ENCODE peak calls at places on chromosomes 13 and 19, in ten cellular contexts. J is neural crest cell, R is IMR-90, A is Caco-2, M is hepatocyte, B is astrocyte of the spinal cord, E is cardiac fibroblast, F is fibroblast of villous mesenchyme, P is lower lobe of right lung, V is coronary artery. L is an unnamed sample.

GRCh38 chr19:55687281-55688172 is 12.5 kb downstream of the EPN1 start:
- DNase-seq in M (no peak), B (no peak), A (peak; percentile 68), E (no peak), R (no peak), P (peak; percentile 41), J (no peak), V (no peak), F (no peak), L (no peak)

GRCh38 chr19:4144666-4145261 is 8.7 kb upstream of the CREB3L3 start:
- DNase-seq in A (peak; percentile 72), M (peak; percentile 75), P (no peak), E (peak; percentile 85), R (peak; percentile 43), J (no peak), V (no peak), B (no peak), F (peak; percentile 50), L (no peak)

GRCh38 chr19:39341122-39341719 is 1.0 kb upstream of the SAMD4B start:
- DNase-seq in A (peak; percentile 64), P (peak; percentile 59), J (peak; percentile 36), R (no peak), M (peak; percentile 57), F (no peak), V (peak; percentile 81), B (no peak), E (no peak), L (peak; percentile 19)

GRCh38 chr13:107866007-107866665 is 349.2 kb downstream of the LIG4 start:
- DNase-seq in R (peak; percentile 34), E (peak; percentile 29), P (no peak), J (peak; percentile 36), A (no peak), B (peak; percentile 52), F (peak; percentile 38), M (peak; percentile 48), V (no peak), L (peak; percentile 30)

GRCh38 chr13:111789011-111789410 is 277.9 kb upstream of the SOX1 start:
- DNase-seq in P (no peak), R (no peak), V (no peak), A (no peak), F (no peak), B (no peak), E (no peak), M (no peak), J (no peak), L (no peak)

GRCh38 chr13:113605461-113605860 is 20.9 kb downstream of the TFDP1 start:
- DNase-seq in F (no peak), E (no peak), R (no peak), B (no peak), P (no peak), M (no peak), V (no peak), A (no peak), J (no peak), L (no peak)

GRCh38 chr13:99150575-99151370 is 49.9 kb upstream of the UBAC2 start:
- DNase-seq in P (no peak), J (no peak), E (peak; percentile 58), B (peak; percentile 63), R (peak; percentile 27), F (peak; percentile 85), M (no peak), V (no peak), A (no peak), L (no peak)

GRCh38 chr13:27562457-27562856 is 57.9 kb downstream of the LNX2 start:
- DNase-seq in V (no peak), B (no peak), R (no peak), A (no peak), F (no peak), E (no peak), P (no peak), M (no peak), J (no peak), L (no peak)

GRCh38 chr13:31011193-31011860 is 78.9 kb downstream of the TEX26 start:
- DNase-seq in R (no peak), V (no peak), J (no peak), B (no peak), E (no peak), M (no peak), P (no peak), F (no peak), A (no peak), L (no peak)

GRCh38 chr19:14530005-14530348 is 583 bp downstream of the TECR start:
- DNase-seq in M (peak; percentile 87), F (peak; percentile 71), A (peak; percentile 95), E (no peak), B (no peak), V (no peak), P (peak; percentile 82), R (no peak), J (no peak), L (peak; percentile 65)

GRCh38 chr19:14528419-14529253 is 758 bp upstream of the TECR start:
- DNase-seq in B (no peak), F (peak; percentile 42), V (no peak), P (peak; percentile 65), J (no peak), M (no peak), E (no peak), A (no peak), R (no peak), L (no peak)

GRCh38 chr19:14526423-14526822 is 3.0 kb upstream of the TECR start:
- DNase-seq in V (no peak), E (no peak), F (no peak), P (no peak), R (no peak), A (no peak), B (no peak), M (no peak), J (no peak), L (no peak)

GRCh38 chr19:14530505-14530904 is 1.1 kb downstream of the TECR start:
- DNase-seq in A (no peak), J (no peak), B (no peak), E (no peak), R (no peak), M (no peak), V (no peak), F (no peak), P (no peak), L (no peak)

DNA sequence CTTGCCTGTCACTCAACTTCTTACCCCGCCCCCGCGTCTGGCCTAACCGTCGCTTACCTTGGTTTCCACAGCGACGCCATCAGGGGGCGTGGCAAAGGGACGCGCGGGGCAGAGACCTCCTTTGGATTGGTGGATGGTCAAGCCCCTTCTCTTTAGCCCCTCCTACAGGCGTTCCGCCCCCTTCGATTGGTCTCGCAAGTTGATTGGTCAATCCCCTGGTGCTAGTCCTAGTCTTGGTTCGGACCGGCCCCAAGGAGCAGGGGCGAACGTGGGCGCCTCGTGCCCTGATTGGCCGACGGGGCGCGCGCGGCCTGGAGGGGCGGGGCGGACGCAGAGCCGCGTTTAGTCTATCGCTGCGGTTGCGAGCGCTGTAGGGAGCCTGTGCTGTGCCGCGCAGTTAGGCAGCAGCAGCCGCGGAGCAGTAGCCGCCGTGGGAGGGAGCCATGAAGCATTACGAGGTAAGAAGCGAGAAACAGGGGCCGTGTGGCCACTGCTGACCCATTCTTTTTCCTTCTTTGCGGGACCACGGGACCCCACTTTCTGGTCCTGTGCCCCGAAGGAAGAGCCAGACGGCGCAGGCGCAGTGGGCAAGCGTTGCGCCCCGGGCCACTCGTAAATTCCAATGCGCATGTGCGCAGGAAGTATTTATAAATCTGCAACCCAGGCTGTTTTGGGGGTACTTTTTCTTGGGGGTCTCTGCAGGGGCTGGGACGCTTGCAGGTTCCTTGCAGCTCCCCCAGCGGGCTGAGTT is at the start of gene TECR:
- DNase-seq in R (peak; percentile 100), E (peak; percentile 100), F (peak; percentile 100), B (peak; percentile 100), A (peak; percentile 100), J (peak; percentile 100), V (peak; percentile 100), P (peak; percentile 100), M (peak; percentile 100), L (peak; percentile 100)
- TF ChIP-seq CTCF in R (no peak), E (no peak), F (no peak), B (no peak), A (no peak), J (no peak), V (no peak), P (peak; percentile 4), M (peak; percentile 13), L (no peak)

DNA sequence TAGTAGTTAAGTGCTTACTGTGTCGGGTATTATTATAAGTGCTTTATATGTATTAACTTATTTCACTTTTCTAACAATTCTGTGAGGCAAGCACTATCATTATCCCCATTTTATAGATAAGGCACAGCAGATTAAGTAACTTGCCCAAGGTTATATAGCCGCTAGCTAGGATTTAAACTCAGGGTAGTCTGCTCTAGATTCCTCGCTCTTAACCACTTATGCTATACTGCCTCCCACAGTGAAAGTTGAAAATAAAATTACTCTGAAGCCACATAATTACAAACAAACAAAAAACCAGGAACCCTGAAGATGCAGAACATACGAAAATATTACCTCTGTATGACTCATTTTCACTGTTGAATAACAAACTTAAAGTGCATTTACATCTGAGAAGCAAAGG is 3.9 kb downstream of the TEX30 start:
- DNase-seq in E (peak; percentile 39), M (no peak), A (no peak), J (no peak), F (peak; percentile 31), R (peak; percentile 14), P (no peak), V (no peak), B (no peak), L (no peak)
- TF ChIP-seq CTCF in E (no peak), M (no peak), A (no peak), J (no peak), F (peak; percentile 6), R (peak; percentile 9), P (no peak), V (no peak), B (no peak), L (no peak)

GRCh38 chr19:43779820-43780219 is 953 bp downstream of the KCNN4 start:
- DNase-seq in M (peak; percentile 14), J (no peak), V (no peak), E (no peak), F (no peak), A (no peak), B (no peak), R (no peak), P (no peak), L (no peak)
- TF ChIP-seq CTCF in M (no peak), J (no peak), V (no peak), E (peak; percentile 3), F (no peak), A (no peak), B (peak; percentile 27), R (no peak), P (no peak), L (no peak)

DNA sequence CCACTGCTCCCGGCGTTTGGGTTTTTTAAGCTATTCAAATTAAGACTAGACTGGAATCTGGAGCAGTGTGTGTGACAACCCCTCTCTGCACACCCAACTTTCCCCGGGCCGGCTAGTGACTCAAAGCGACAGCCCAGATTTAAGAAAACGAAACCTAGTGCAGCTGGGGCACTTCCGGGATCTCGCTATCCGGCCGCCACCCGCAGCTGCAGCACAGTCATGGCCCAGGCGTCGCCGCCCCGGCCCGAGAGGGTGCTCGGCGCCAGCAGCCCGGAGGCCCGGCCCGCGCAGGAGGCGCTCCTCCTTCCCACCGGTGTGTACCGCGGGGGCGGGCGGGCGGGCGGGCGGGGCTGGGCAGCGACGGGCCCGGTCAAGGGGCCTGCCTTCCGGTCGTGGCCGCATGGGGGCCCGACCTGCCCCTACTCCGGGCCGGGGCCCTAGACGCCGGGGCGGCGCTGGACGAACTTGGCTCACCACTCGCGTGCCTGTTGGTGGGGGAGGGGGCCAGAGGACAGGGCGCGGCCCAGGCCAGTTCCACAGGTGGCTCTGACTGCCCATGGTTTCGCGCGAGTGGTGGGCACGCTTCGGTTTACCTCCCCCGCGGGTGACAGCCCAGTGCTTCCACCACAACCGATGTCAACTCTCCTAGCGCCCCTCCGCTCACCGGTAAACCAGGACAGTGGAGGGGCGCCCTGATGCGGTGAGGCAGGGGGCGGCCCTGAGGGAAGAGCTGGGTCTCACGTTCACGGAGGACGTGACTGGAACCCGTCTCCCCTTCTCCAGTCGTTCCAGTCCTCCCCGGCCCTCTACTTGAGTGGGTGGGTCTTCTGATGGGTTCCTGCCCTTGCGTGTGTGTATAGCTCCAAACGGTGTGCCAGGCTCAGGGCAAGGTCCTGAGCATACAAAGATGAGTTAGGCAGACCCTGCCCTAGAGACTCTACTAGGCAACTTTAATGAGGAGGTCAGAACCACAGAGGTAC is at the start of gene PHF11:
- DNase-seq in B (peak; percentile 70), V (peak; percentile 89), M (peak; percentile 86), R (peak; percentile 76), E (peak; percentile 73), A (peak; percentile 37), F (peak; percentile 83), P (peak; percentile 93), J (peak; percentile 50), L (peak; percentile 70)
- TF ChIP-seq CTCF in B (no peak), V (no peak), M (no peak), R (no peak), E (no peak), A (no peak), F (no peak), P (peak; percentile 17), J (peak; percentile 43), L (peak; percentile 50)

L was measured in progenitor cell of endocrine pancreas.